ENCODE peak calls at places on chromosomes 6 and 20, in four cellular contexts. P, A, J and N are unnamed samples.

GRCh38 chr20:53208110-53208908 is 236.2 kb downstream of the TSHZ2 start:
- DNase-seq in P (no peak), A (peak; percentile 11), J (no peak), N (peak; percentile 28)

GRCh38 chr6:5749666-5750215 is 257.0 kb downstream of the NRN1 start:
- DNase-seq in P (no peak), A (no peak), J (no peak), N (no peak)

GRCh38 chr20:63112491-63113219 is 103.3 kb downstream of the YTHDF1 start:
- DNase-seq in P (peak; percentile 43), A (no peak), J (peak; percentile 59), N (peak; percentile 36)

GRCh38 chr6:169168302-169168630 is 85.4 kb downstream of the THBS2 start:
- DNase-seq in P (no peak), A (no peak), J (no peak), N (no peak)

GRCh38 chr20:52031574-52032303 is 159.8 kb downstream of the ZFP64 start:
- DNase-seq in P (no peak), A (peak; percentile 18), J (no peak), N (peak; percentile 56)

GRCh38 chr6:53041356-53041755 is 23.8 kb upstream of the FBXO9 start:
- DNase-seq in P (no peak), A (no peak), J (no peak), N (no peak)

GRCh38 chr20:17854307-17854903 is 114.2 kb downstream of the SNX5 start:
- DNase-seq in P (no peak), A (no peak), J (peak; percentile 84), N (no peak)

GRCh38 chr6:169864148-169865030 is 113.0 kb downstream of the ERMARD start:
- DNase-seq in P (peak; percentile 65), A (no peak), J (no peak), N (no peak)

GRCh38 chr6:105326838-105327745 is 75.8 kb downstream of the PREP start:
- DNase-seq in P (no peak), A (no peak), J (no peak), N (no peak)

GRCh38 chr20:2736441-2736840 is 43.9 kb downstream of the EBF4 start:
- DNase-seq in P (no peak), A (no peak), J (no peak), N (no peak)

GRCh38 chr20:37397954-37398749 is 52.2 kb downstream of the SRC start:
- DNase-seq in P (no peak), A (no peak), J (no peak), N (no peak)

GRCh38 chr20:62015445-62016288 is 50.0 kb downstream of the TAF4 start:
- DNase-seq in P (no peak), A (no peak), J (no peak), N (no peak)

GRCh38 chr6:132934496-132934895 is 120.1 kb downstream of the RPS12 start:
- DNase-seq in P (no peak), A (no peak), J (no peak), N (no peak)

GRCh38 chr6:5960456-5960855 is 46.3 kb downstream of the NRN1 start:
- DNase-seq in P (no peak), A (no peak), J (no peak), N (no peak)

GRCh38 chr6:9205645-9206044 is 770.3 kb upstream of the SLC35B3 start:
- DNase-seq in P (no peak), A (no peak), J (no peak), N (no peak)

GRCh38 chr20:38878798-38879197 is 47.4 kb upstream of the FAM83D start:
- DNase-seq in P (peak; percentile 71), A (no peak), J (no peak), N (no peak)

GRCh38 chr6:32614366-32615081 is 22.7 kb upstream of the HLA-DQA1 start:
- DNase-seq in P (no peak), A (no peak), J (no peak), N (no peak)

GRCh38 chr6:72950114-72950860 is 275.0 kb downstream of the KHDC1L start:
- DNase-seq in P (no peak), A (no peak), J (no peak), N (no peak)

GRCh38 chr6:152441892-152442291 is 195.3 kb downstream of the SYNE1 start:
- DNase-seq in P (no peak), A (no peak), J (no peak), N (no peak)

GRCh38 chr6:159460476-159460875 is 232.6 kb downstream of the SOD2 start:
- DNase-seq in P (no peak), A (no peak), J (no peak), N (no peak)

GRCh38 chr6:15987569-15987968 is 141.3 kb upstream of the MYLIP start:
- DNase-seq in P (no peak), A (no peak), J (no peak), N (no peak)

GRCh38 chr20:10658051-10658823 is 15.6 kb downstream of the JAG1 start:
- DNase-seq in P (no peak), A (no peak), J (no peak), N (no peak)
- H3K27ac ChIP-seq in P (no peak overlapping the region), A (no peak overlapping the region), J (peak overlapping the region; percentile 88), N (no peak overlapping the region)

GRCh38 chr6:106715922-106716321 is 86.5 kb downstream of the QRSL1 start:
- DNase-seq in P (no peak), A (no peak), J (no peak), N (no peak)

GRCh38 chr6:106716966-106717365 is 87.6 kb downstream of the QRSL1 start:
- DNase-seq in P (no peak), A (no peak), J (no peak), N (no peak)
- H3K4me1 ChIP-seq in P (peaks cover 14% of the 10 kb centered on the region), A (no peaks in the 10 kb centered on the region), J (no peaks in the 10 kb centered on the region), N (no peaks in the 10 kb centered on the region)

GRCh38 chr20:6055161-6055783 is 1.4 kb upstream of the LRRN4 start:
- DNase-seq in P (no peak), A (no peak), J (no peak), N (no peak)

GRCh38 chr20:6053776-6054688 is at the start of gene LRRN4:
- DNase-seq in P (no peak), A (no peak), J (no peak), N (no peak)

GRCh38 chr20:6057704-6058103 is 3.8 kb upstream of the LRRN4 start:
- DNase-seq in P (no peak), A (no peak), J (no peak), N (no peak)

GRCh38 chr20:6057139-6057538 is 3.3 kb upstream of the LRRN4 start:
- DNase-seq in P (no peak), A (no peak), J (no peak), N (no peak)

GRCh38 chr20:6055981-6056569 is 2.2 kb upstream of the LRRN4 start:
- DNase-seq in P (no peak), A (no peak), J (no peak), N (no peak)
- H3K36me3 ChIP-seq in P (no peaks in the 10 kb centered on the region), A (no peaks in the 10 kb centered on the region), J (no peaks in the 10 kb centered on the region), N (no peaks in the 10 kb centered on the region)

DNA sequence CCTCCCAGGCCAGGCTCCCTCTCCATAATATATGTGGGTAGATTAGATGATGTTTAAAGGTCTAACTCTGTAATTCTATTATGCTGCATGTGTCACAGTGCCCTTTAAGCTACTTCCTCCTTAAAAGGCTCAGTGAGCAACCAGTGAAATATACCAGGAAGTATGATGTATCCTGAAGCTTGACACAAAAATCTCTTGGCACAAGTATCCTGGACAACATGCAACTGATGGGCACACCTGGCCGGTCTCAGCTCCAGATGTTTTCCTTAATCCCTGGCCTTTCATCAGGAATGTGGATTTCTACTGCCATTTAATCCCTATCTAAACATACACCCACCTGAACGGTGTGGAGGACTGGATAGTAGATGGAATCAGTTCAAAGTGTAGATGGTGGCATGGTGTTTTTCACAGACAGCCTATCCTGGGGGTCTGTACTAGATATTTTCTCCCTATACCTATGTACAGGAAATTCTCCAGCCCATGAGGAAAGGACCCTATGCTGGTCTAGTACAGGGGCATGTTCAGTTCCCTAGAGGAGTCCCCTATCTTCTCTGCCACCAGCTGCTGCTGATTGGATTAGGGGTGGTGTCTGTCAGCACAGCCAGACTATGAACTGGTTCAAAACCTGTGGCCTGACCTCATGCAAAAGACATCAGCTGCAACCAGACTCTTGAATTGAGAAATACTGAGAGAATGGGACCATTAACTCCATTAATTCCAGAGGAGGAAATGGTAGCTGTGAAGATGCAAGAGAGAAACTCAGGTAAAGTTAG is 59.4 kb upstream of the CITED2 start:
- DNase-seq in P (no peak), A (no peak), J (no peak), N (no peak)
- H3K27ac ChIP-seq in P (no peak overlapping the region), A (no peak overlapping the region), J (no peak overlapping the region), N (no peak overlapping the region)

GRCh38 chr6:125835221-125835744 is 44.5 kb downstream of the NCOA7 start:
- DNase-seq in P (no peak), A (no peak), J (no peak), N (no peak)
- H3K4me1 ChIP-seq in P (peaks cover 71% of the 10 kb centered on the region), A (peaks cover 19% of the 10 kb centered on the region), J (peaks cover 2% of the 10 kb centered on the region), N (peaks cover 36% of the 10 kb centered on the region)

GRCh38 chr20:34724172-34724571 is 20.0 kb downstream of the TP53INP2 start:
- DNase-seq in P (no peak), A (no peak), J (no peak), N (no peak)
- H3K36me3 ChIP-seq in P (no peaks in the 10 kb centered on the region), A (no peaks in the 10 kb centered on the region), J (peaks cover 5% of the 10 kb centered on the region), N (peaks cover 25% of the 10 kb centered on the region)

GRCh38 chr6:136079701-136080565 is 170.2 kb downstream of the MTFR2 start:
- DNase-seq in P (no peak), A (no peak), J (no peak), N (no peak)
- H3K27ac ChIP-seq in P (no peak overlapping the region), A (no peak overlapping the region), J (no peak overlapping the region), N (no peak overlapping the region)